ENCODE peak calls at places on chromosomes 5 and 9, in four cellular contexts. N is right atrium auricular region, I is body of pancreas, P is PC-3. J is an unnamed sample. For H3K4me1, the result is how much of the 10 kb centered on the place peaks cover.

GRCh38 chr9:85610074-85610855 is 131.5 kb downstream of the AGTPBP1 start:
- DNase-seq in N (no peak), I (no peak), P (peak), J (peak)

GRCh38 chr9:15104826-15105420 is 194.7 kb upstream of the FREM1 start:
- DNase-seq in I (no peak), N (no peak), P (peak), J (no peak)

GRCh38 chr9:128061305-128061704 is 5.8 kb downstream of the NAIF1 start:
- DNase-seq in N (no peak), I (no peak), P (no peak), J (no peak)

GRCh38 chr5:112514062-112514561 is 95.0 kb upstream of the EPB41L4A start:
- DNase-seq in P (no peak), I (no peak), N (no peak), J (no peak)

GRCh38 chr9:86487222-86487841 is 133.1 kb upstream of the TUT7 start:
- DNase-seq in N (no peak), I (no peak), P (peak), J (no peak)

GRCh38 chr9:86353591-86354047 is 591 bp downstream of the TUT7 start:
- DNase-seq in N (no peak), P (peak), I (no peak), J (peak)

GRCh38 chr5:176851871-176852270 is 41.5 kb downstream of the UNC5A start:
- DNase-seq in I (no peak), N (no peak), P (no peak), J (no peak)

GRCh38 chr5:124741711-124742496 is 4.5 kb downstream of the ZNF608 start:
- DNase-seq in P (peak), N (no peak), I (peak), J (peak)

GRCh38 chr5:170182461-170182860 is 50.3 kb upstream of the C5orf58 start:
- DNase-seq in I (no peak), P (no peak), N (no peak), J (no peak)

GRCh38 chr5:169190860-169191259 is 110.1 kb downstream of the SLIT3 start:
- DNase-seq in I (no peak), P (no peak), N (no peak), J (no peak)

GRCh38 chr5:82314964-82315728 is 37.0 kb upstream of the RPS23 start:
- DNase-seq in I (no peak), P (no peak), N (no peak), J (no peak)

GRCh38 chr5:74617203-74617602 is 23.3 kb downstream of the ENC1 start:
- DNase-seq in I (no peak), P (no peak), N (no peak), J (no peak)

GRCh38 chr9:75071530-75072122 is 16.3 kb downstream of the NMRK1 start:
- DNase-seq in N (no peak), P (peak), I (no peak), J (peak)

GRCh38 chr5:107985144-107985543 is 314.4 kb upstream of the EFNA5 start:
- DNase-seq in I (peak), P (peak), N (no peak), J (no peak)

GRCh38 chr5:149823350-149823749 is 93.2 kb downstream of the PPARGC1B start:
- DNase-seq in N (no peak), P (no peak), I (no peak), J (no peak)
- H3K4me1 ChIP-seq in N (under half), P (under half), I (under half), J (under half)

DNA sequence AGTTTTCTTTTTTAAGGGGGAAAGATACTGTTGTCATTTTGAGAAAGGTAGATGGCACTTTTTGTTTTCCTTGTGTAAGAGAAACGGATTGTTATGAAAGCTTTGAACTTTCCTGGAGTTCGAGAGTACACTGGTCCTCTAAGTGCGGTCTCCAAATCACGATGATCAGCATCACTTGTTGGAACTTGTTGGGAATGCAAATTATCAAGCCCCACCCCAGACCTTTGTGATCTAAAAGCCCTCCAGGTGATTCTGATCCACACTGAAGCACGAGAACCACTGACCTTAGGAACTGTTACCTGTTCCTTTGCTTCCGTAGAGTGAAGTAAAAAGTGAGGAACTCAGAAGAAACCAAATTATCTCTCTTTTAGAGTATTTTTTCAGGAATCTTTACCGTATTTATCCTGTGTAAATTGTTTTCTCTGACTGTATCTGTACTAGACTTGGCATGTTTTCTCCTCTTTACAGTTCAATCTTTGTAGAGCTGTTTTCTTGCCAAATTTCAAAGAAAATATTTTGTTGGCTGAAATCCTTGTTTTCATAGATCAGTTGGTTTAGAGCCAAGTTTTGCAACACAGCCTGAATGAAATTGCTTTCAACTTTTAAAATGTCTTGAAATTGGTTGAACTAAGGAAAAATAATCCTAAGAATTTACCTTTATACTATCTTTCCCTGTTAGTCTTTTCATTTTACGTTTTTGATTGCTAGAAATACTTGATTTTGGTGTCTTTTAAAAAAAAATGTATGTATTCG is 4.0 kb downstream of the MAT2B start:
- DNase-seq in I (no peak), N (no peak), P (peak), J (peak)
- H3K4me3 ChIP-seq in I (no peak), N (peak), P (peak), J (no peak)

GRCh38 chr9:133046900-133047295 is 14.9 kb upstream of the CEL start:
- DNase-seq in I (no peak), P (no peak), N (no peak), J (no peak)
- TF ChIP-seq CTCF in I (no peak), P (no peak), N (no peak), J (no peak)

GRCh38 chr9:125522328-125522725 is 184.7 kb downstream of the MAPKAP1 start:
- DNase-seq in I (no peak), P (peak), N (no peak), J (no peak)

GRCh38 chr9:125523681-125524080 is 183.3 kb downstream of the MAPKAP1 start:
- DNase-seq in P (no peak), I (no peak), N (no peak), J (no peak)

GRCh38 chr9:125529107-125529506 is 177.9 kb downstream of the MAPKAP1 start:
- DNase-seq in P (peak), I (no peak), N (no peak), J (no peak)

GRCh38 chr9:125524522-125524921 is 182.5 kb downstream of the MAPKAP1 start:
- DNase-seq in P (no peak), N (no peak), I (no peak), J (no peak)

GRCh38 chr9:125525846-125526619 is 181.0 kb downstream of the MAPKAP1 start:
- DNase-seq in I (no peak), N (no peak), P (peak), J (no peak)
- H3K4me1 ChIP-seq in I (under half), N (under half), P (under half), J (under half)

GRCh38 chr5:130712324-130712723 is 452.7 kb downstream of the HINT1 start:
- DNase-seq in N (no peak), I (no peak), P (peak), J (no peak)
- H3K4me3 ChIP-seq in N (no peak), I (no peak), P (no peak), J (no peak)

GRCh38 chr5:72082048-72082447 is 25.2 kb upstream of the MAP1B start:
- DNase-seq in N (no peak), I (no peak), P (no peak), J (no peak)
- TF ChIP-seq CTCF in N (no peak), I (no peak), P (peak), J (no peak)

GRCh38 chr9:129478461-129478860 is 142.4 kb downstream of the C9orf50 start:
- DNase-seq in I (no peak), P (no peak), N (no peak), J (no peak)
- H3K4me1 ChIP-seq in I (under half), P (under half), N (under half), J (under half)

GRCh38 chr5:106755789-106756188 is 914.9 kb downstream of the EFNA5 start:
- DNase-seq in N (no peak), P (no peak), I (no peak), J (no peak)

GRCh38 chr5:106755066-106755465 is 915.7 kb downstream of the EFNA5 start:
- DNase-seq in I (no peak), N (no peak), P (no peak), J (no peak)

GRCh38 chr5:106749826-106750225 is 920.9 kb downstream of the EFNA5 start:
- DNase-seq in I (no peak), P (no peak), N (no peak), J (no peak)
- H3K4me3 ChIP-seq in I (no peak), P (no peak), N (no peak), J (no peak)

DNA sequence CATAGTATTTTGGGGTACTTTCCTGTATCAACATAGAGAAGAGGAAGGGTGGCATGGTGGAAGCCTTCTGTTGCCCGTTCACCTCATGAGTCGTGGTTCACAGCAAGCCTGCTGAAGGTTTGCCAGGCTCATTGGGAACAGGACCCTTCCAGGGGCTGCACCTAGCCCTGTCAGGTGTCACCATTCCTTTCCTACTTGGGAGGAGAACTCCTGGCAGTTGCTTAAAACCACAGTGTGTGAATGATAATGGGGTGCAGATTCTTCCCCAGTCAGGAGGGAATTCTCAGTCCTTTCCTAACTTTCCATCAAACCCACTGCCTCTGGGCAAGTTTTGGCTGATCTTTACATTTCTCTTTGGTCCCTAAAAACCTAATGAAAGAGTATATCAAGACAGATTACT is 99.4 kb upstream of the CTNND2 start:
- DNase-seq in P (no peak), N (no peak), I (no peak), J (no peak)
- TF ChIP-seq CTCF in P (no peak), N (no peak), I (no peak), J (no peak)

DNA sequence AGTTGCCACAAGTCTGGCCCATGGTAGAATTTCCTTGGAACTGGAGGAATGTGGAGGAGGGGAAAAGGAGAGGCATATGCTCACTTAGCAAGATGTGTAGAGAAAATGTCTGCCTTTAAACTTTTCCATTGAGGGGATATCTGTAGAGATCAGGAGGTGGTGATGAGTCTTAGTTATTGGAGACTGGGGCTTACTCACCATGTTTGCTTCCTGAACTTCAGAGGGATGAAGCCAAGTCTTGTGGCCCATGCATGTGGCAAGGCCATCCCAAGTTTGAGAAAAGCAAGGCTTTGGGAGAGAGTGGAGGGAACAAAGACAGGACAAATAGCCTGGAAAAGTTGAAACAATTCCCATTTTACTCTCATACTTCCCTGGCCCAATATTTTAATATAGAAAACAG is 124.5 kb downstream of the GDNF start:
- DNase-seq in P (peak), I (no peak), N (no peak), J (no peak)
- H3K4me1 ChIP-seq in P (under half), I (under half), N (under half), J (under half)

J was measured in mucosa of descending colon.